ENCODE peak calls at places on chromosomes 1 and 21, in seven cellular contexts. One of them, this sample, is unnamed. For H3K4me1, the result is how much of the 10 kb centered on the place peaks cover.

GRCh38 chr1:162928141-162928540 is 67.2 kb upstream of the CCDC190 start:
- DNase-seq in transverse colon: no peak
- DNase-seq in GM23338: no peak
- DNase-seq in sigmoid colon: no peak
- DNase-seq in upper lobe of left lung: no peak
- DNase-seq in H1: no peak
- DNase-seq in K562: no peak
- DNase-seq in this sample: no peak

GRCh38 chr1:58451560-58452211 is 94.8 kb downstream of the OMA1 start:
- DNase-seq in transverse colon: no peak
- DNase-seq in GM23338: no peak
- DNase-seq in sigmoid colon: no peak
- DNase-seq in upper lobe of left lung: no peak
- DNase-seq in H1: no peak
- DNase-seq in K562: no peak
- DNase-seq in this sample: no peak

GRCh38 chr1:4853930-4854329 is 199.5 kb downstream of the AJAP1 start:
- DNase-seq in transverse colon: no peak
- DNase-seq in GM23338: no peak
- DNase-seq in sigmoid colon: no peak
- DNase-seq in upper lobe of left lung: no peak
- DNase-seq in H1: no peak
- DNase-seq in K562: no peak
- DNase-seq in this sample: no peak

GRCh38 chr1:235952950-235953615 is 86.4 kb upstream of the LYST start:
- DNase-seq in transverse colon: no peak
- DNase-seq in GM23338: no peak
- DNase-seq in sigmoid colon: no peak
- DNase-seq in upper lobe of left lung: no peak
- DNase-seq in H1: no peak
- DNase-seq in K562: no peak
- DNase-seq in this sample: no peak

GRCh38 chr1:77940921-77941570 is 37.8 kb downstream of the FUBP1 start:
- DNase-seq in transverse colon: no peak
- DNase-seq in GM23338: no peak
- DNase-seq in sigmoid colon: no peak
- DNase-seq in upper lobe of left lung: no peak
- DNase-seq in H1: no peak
- DNase-seq in K562: no peak
- DNase-seq in this sample: no peak

GRCh38 chr1:43879414-43879813 is 54.2 kb upstream of the ARTN start:
- DNase-seq in transverse colon: no peak
- DNase-seq in GM23338: no peak
- DNase-seq in sigmoid colon: no peak
- DNase-seq in upper lobe of left lung: no peak
- DNase-seq in H1: no peak
- DNase-seq in K562: no peak
- DNase-seq in this sample: no peak

GRCh38 chr1:14189381-14189780 is 409.1 kb upstream of the KAZN start:
- DNase-seq in transverse colon: no peak
- DNase-seq in GM23338: no peak
- DNase-seq in sigmoid colon: no peak
- DNase-seq in upper lobe of left lung: no peak
- DNase-seq in H1: no peak
- DNase-seq in K562: no peak
- DNase-seq in this sample: no peak

GRCh38 chr1:75725256-75725655 is 747 bp downstream of the ACADM start:
- DNase-seq in transverse colon: no peak
- DNase-seq in GM23338: no peak
- DNase-seq in sigmoid colon: no peak
- DNase-seq in upper lobe of left lung: no peak
- DNase-seq in H1: no peak
- DNase-seq in K562: peak
- DNase-seq in this sample: no peak

GRCh38 chr1:217370757-217371156 is 260.1 kb downstream of the GPATCH2 start:
- DNase-seq in transverse colon: no peak
- DNase-seq in GM23338: no peak
- DNase-seq in sigmoid colon: no peak
- DNase-seq in upper lobe of left lung: peak
- DNase-seq in H1: no peak
- DNase-seq in K562: no peak
- DNase-seq in this sample: no peak

GRCh38 chr1:204080163-204080903 is 7.4 kb downstream of the SOX13 start:
- DNase-seq in transverse colon: peak
- DNase-seq in GM23338: peak
- DNase-seq in sigmoid colon: peak
- DNase-seq in upper lobe of left lung: peak
- DNase-seq in H1: peak
- DNase-seq in K562: peak
- DNase-seq in this sample: peak

GRCh38 chr1:149936992-149937705 is 470 bp upstream of the MTMR11 start:
- DNase-seq in transverse colon: peak
- DNase-seq in GM23338: peak
- DNase-seq in sigmoid colon: no peak
- DNase-seq in upper lobe of left lung: no peak
- DNase-seq in H1: no peak
- DNase-seq in K562: no peak
- DNase-seq in this sample: no peak

GRCh38 chr21:34704119-34704518 is 35.3 kb downstream of the CLIC6 start:
- DNase-seq in transverse colon: no peak
- DNase-seq in GM23338: no peak
- DNase-seq in sigmoid colon: no peak
- DNase-seq in upper lobe of left lung: no peak
- DNase-seq in H1: no peak
- DNase-seq in K562: no peak
- DNase-seq in this sample: peak

GRCh38 chr1:75677443-75677842 is 47.1 kb upstream of the ACADM start:
- DNase-seq in transverse colon: no peak
- DNase-seq in GM23338: no peak
- DNase-seq in sigmoid colon: no peak
- DNase-seq in upper lobe of left lung: no peak
- DNase-seq in H1: no peak
- DNase-seq in K562: peak
- DNase-seq in this sample: no peak

GRCh38 chr1:160078392-160079195 is 2.7 kb upstream of the KCNJ9 start:
- DNase-seq in transverse colon: peak
- DNase-seq in GM23338: peak
- DNase-seq in sigmoid colon: no peak
- DNase-seq in upper lobe of left lung: peak
- DNase-seq in H1: no peak
- DNase-seq in K562: peak
- DNase-seq in this sample: no peak

GRCh38 chr21:16195896-16196443 is 466.2 kb downstream of the USP25 start:
- DNase-seq in transverse colon: no peak
- DNase-seq in GM23338: no peak
- DNase-seq in sigmoid colon: no peak
- DNase-seq in upper lobe of left lung: no peak
- DNase-seq in H1: no peak
- DNase-seq in K562: no peak
- DNase-seq in this sample: no peak

GRCh38 chr1:46370214-46370633 is 23.9 kb upstream of the FAAH start:
- DNase-seq in transverse colon: no peak
- DNase-seq in GM23338: no peak
- DNase-seq in sigmoid colon: no peak
- DNase-seq in upper lobe of left lung: no peak
- DNase-seq in H1: no peak
- DNase-seq in K562: peak
- DNase-seq in this sample: no peak

GRCh38 chr1:212284332-212284743 is 872 bp upstream of the PPP2R5A start:
- DNase-seq in transverse colon: no peak
- DNase-seq in GM23338: no peak
- DNase-seq in sigmoid colon: no peak
- DNase-seq in upper lobe of left lung: no peak
- DNase-seq in H1: no peak
- DNase-seq in K562: no peak
- DNase-seq in this sample: no peak

GRCh38 chr1:193237381-193237978 is 51.1 kb upstream of the B3GALT2 start:
- DNase-seq in transverse colon: no peak
- DNase-seq in GM23338: no peak
- DNase-seq in sigmoid colon: no peak
- DNase-seq in upper lobe of left lung: peak
- DNase-seq in H1: no peak
- DNase-seq in K562: no peak
- DNase-seq in this sample: no peak

GRCh38 chr1:150056407-150056806 is 11.2 kb upstream of the VPS45 start:
- DNase-seq in transverse colon: no peak
- DNase-seq in GM23338: no peak
- DNase-seq in sigmoid colon: no peak
- DNase-seq in upper lobe of left lung: no peak
- DNase-seq in H1: no peak
- DNase-seq in K562: no peak
- DNase-seq in this sample: no peak

GRCh38 chr1:162020145-162020544 is 3.5 kb downstream of the OLFML2B start:
- DNase-seq in transverse colon: no peak
- DNase-seq in GM23338: no peak
- DNase-seq in sigmoid colon: no peak
- DNase-seq in upper lobe of left lung: no peak
- DNase-seq in H1: no peak
- DNase-seq in K562: no peak
- DNase-seq in this sample: no peak

GRCh38 chr1:227903061-227903521 is 44.6 kb downstream of the WNT9A start:
- DNase-seq in transverse colon: no peak
- DNase-seq in GM23338: no peak
- DNase-seq in sigmoid colon: no peak
- DNase-seq in upper lobe of left lung: peak
- DNase-seq in H1: no peak
- DNase-seq in K562: no peak
- DNase-seq in this sample: no peak

GRCh38 chr1:1672181-1672965 is 13.6 kb upstream of the CDK11B start:
- DNase-seq in transverse colon: no peak
- DNase-seq in GM23338: no peak
- DNase-seq in sigmoid colon: peak
- DNase-seq in upper lobe of left lung: no peak
- DNase-seq in H1: no peak
- DNase-seq in K562: no peak
- DNase-seq in this sample: no peak

GRCh38 chr21:34707876-34708325 is 39.1 kb downstream of the CLIC6 start:
- DNase-seq in transverse colon: no peak
- DNase-seq in GM23338: no peak
- DNase-seq in sigmoid colon: no peak
- DNase-seq in upper lobe of left lung: no peak
- DNase-seq in H1: no peak
- DNase-seq in K562: no peak
- DNase-seq in this sample: no peak

GRCh38 chr1:93446837-93447451 is 974 bp upstream of the FNBP1L start:
- DNase-seq in transverse colon: peak
- DNase-seq in GM23338: peak
- DNase-seq in sigmoid colon: peak
- DNase-seq in upper lobe of left lung: no peak
- DNase-seq in H1: no peak
- DNase-seq in K562: peak
- DNase-seq in this sample: no peak

DNA sequence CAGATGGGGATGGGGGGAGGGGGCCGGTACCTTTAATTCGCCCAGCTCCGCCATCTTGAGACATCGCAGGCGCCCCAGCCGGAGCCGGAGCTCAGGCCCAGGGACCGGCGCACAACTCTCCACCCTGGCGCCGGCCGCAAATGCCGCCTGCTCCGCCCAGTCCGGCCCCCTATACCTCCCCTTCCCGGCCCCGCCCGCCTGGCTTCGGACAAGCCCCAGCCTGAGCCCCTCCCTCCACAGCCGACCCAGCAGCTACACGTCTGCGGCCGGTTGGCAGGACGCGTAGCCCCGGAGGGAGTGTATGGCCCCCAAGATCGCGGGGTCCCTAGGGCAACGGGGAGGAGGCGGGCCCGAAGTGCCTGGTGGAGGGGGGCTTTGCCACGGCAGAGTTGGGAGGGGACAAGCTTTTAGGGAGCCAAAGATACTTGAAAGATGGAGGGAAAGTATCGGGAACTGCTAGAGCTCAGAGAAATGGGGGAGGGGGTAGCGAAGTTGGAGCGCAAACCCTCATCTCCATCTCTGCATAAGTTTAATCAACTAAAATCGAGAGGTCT is at the start of gene PIAS3:
- DNase-seq in transverse colon: peak
- DNase-seq in GM23338: peak
- DNase-seq in sigmoid colon: peak
- DNase-seq in upper lobe of left lung: peak
- DNase-seq in H1: peak
- DNase-seq in K562: peak
- DNase-seq in this sample: peak
- TF ChIP-seq POLR2AphosphoS5 in transverse colon: peak
- TF ChIP-seq POLR2AphosphoS5 in GM23338: peak
- TF ChIP-seq POLR2AphosphoS5 in sigmoid colon: peak
- TF ChIP-seq POLR2AphosphoS5 in upper lobe of left lung: peak
- TF ChIP-seq POLR2AphosphoS5 in H1: no peak
- TF ChIP-seq POLR2AphosphoS5 in K562: no peak
- TF ChIP-seq POLR2AphosphoS5 in this sample: peak

GRCh38 chr1:244854865-244855578 is 9.3 kb downstream of the HNRNPU start:
- DNase-seq in transverse colon: no peak
- DNase-seq in GM23338: no peak
- DNase-seq in sigmoid colon: no peak
- DNase-seq in upper lobe of left lung: no peak
- DNase-seq in H1: no peak
- DNase-seq in K562: no peak
- DNase-seq in this sample: no peak
- H3K4me1 ChIP-seq in transverse colon: under half
- H3K4me1 ChIP-seq in GM23338: under half
- H3K4me1 ChIP-seq in sigmoid colon: under half
- H3K4me1 ChIP-seq in upper lobe of left lung: under half
- H3K4me1 ChIP-seq in H1: under half
- H3K4me1 ChIP-seq in K562: under half
- H3K4me1 ChIP-seq in this sample: under half

GRCh38 chr1:174417921-174418320 is 29.8 kb upstream of the GPR52 start:
- DNase-seq in transverse colon: no peak
- DNase-seq in GM23338: no peak
- DNase-seq in sigmoid colon: no peak
- DNase-seq in upper lobe of left lung: no peak
- DNase-seq in H1: no peak
- DNase-seq in K562: no peak
- DNase-seq in this sample: no peak
- H3K27ac ChIP-seq in transverse colon: no peak
- H3K27ac ChIP-seq in GM23338: no peak
- H3K27ac ChIP-seq in sigmoid colon: no peak
- H3K27ac ChIP-seq in upper lobe of left lung: no peak
- H3K27ac ChIP-seq in H1: no peak
- H3K27ac ChIP-seq in K562: no peak
- H3K27ac ChIP-seq in this sample: no peak

GRCh38 chr1:244010191-244010590 is 40.9 kb upstream of the ZBTB18 start:
- DNase-seq in transverse colon: no peak
- DNase-seq in GM23338: peak
- DNase-seq in sigmoid colon: no peak
- DNase-seq in upper lobe of left lung: no peak
- DNase-seq in H1: no peak
- DNase-seq in K562: peak
- DNase-seq in this sample: no peak

GRCh38 chr1:244002721-244003120 is 48.4 kb upstream of the ZBTB18 start:
- DNase-seq in transverse colon: no peak
- DNase-seq in GM23338: no peak
- DNase-seq in sigmoid colon: no peak
- DNase-seq in upper lobe of left lung: no peak
- DNase-seq in H1: no peak
- DNase-seq in K562: no peak
- DNase-seq in this sample: no peak

GRCh38 chr1:244005455-244005854 is 45.6 kb upstream of the ZBTB18 start:
- DNase-seq in transverse colon: no peak
- DNase-seq in GM23338: no peak
- DNase-seq in sigmoid colon: no peak
- DNase-seq in upper lobe of left lung: no peak
- DNase-seq in H1: no peak
- DNase-seq in K562: no peak
- DNase-seq in this sample: no peak

GRCh38 chr1:244006961-244007360 is 44.1 kb upstream of the ZBTB18 start:
- DNase-seq in transverse colon: no peak
- DNase-seq in GM23338: no peak
- DNase-seq in sigmoid colon: no peak
- DNase-seq in upper lobe of left lung: no peak
- DNase-seq in H1: no peak
- DNase-seq in K562: no peak
- DNase-seq in this sample: no peak

GRCh38 chr1:244006381-244006901 is 44.6 kb upstream of the ZBTB18 start:
- DNase-seq in transverse colon: no peak
- DNase-seq in GM23338: no peak
- DNase-seq in sigmoid colon: no peak
- DNase-seq in upper lobe of left lung: no peak
- DNase-seq in H1: no peak
- DNase-seq in K562: no peak
- DNase-seq in this sample: no peak
- TF ChIP-seq POLR2AphosphoS5 in transverse colon: no peak
- TF ChIP-seq POLR2AphosphoS5 in GM23338: no peak
- TF ChIP-seq POLR2AphosphoS5 in sigmoid colon: no peak
- TF ChIP-seq POLR2AphosphoS5 in upper lobe of left lung: no peak
- TF ChIP-seq POLR2AphosphoS5 in H1: no peak
- TF ChIP-seq POLR2AphosphoS5 in K562: no peak
- TF ChIP-seq POLR2AphosphoS5 in this sample: no peak

This sample was measured in breast epithelium.